ENCODE peak calls at places on chromosomes 3 and 15, in nine cellular contexts. D is GM12878, G is neural progenitor cell, O is brain microvascular endothelial cell, C is Panc1, F is mucosa of descending colon, E is ovary, W is heart right ventricle, M is heart left ventricle. K is an unnamed sample.

GRCh38 chr3:152302521-152303021 is 33.8 kb downstream of the MBNL1 start:
- DNase-seq in M (peak; percentile 84), W (peak; percentile 30), F (no peak), G (no peak), C (no peak), E (peak; percentile 81), O (peak; percentile 67), D (peak; percentile 68), K (peak; percentile 70)

GRCh38 chr3:31106204-31106603 is 211.7 kb upstream of the GADL1 start:
- DNase-seq in F (no peak), O (peak; percentile 64), G (no peak), D (no peak), E (no peak), W (no peak), C (no peak), M (no peak), K (no peak)

GRCh38 chr15:37765809-37766208 is 168.6 kb upstream of the TMCO5A start:
- DNase-seq in G (no peak), F (no peak), O (peak; percentile 1), E (no peak), W (no peak), M (no peak), C (no peak), D (no peak), K (no peak)

GRCh38 chr3:192957441-192957951 is 39.8 kb upstream of the MB21D2 start:
- DNase-seq in O (peak; percentile 86), E (no peak), F (no peak), M (peak; percentile 60), D (no peak), W (no peak), C (no peak), G (no peak), K (peak; percentile 60)

GRCh38 chr15:72961326-72961725 is 90.9 kb upstream of the NEO1 start:
- DNase-seq in G (no peak), W (no peak), D (no peak), F (peak; percentile 75), O (no peak), E (no peak), C (no peak), M (no peak), K (no peak)

GRCh38 chr15:32867313-32867626 is 149.5 kb downstream of the GREM1 start:
- DNase-seq in E (no peak), W (no peak), G (no peak), O (peak; percentile 84), M (no peak), C (no peak), F (no peak), D (no peak), K (no peak)

GRCh38 chr3:126022741-126023359 is 53.9 kb downstream of the ROPN1B start:
- DNase-seq in G (no peak), M (no peak), C (no peak), D (no peak), E (no peak), F (no peak), O (no peak), W (no peak), K (no peak)

GRCh38 chr15:100141304-100142080 is 200.3 kb downstream of the ADAMTS17 start:
- DNase-seq in F (no peak), C (no peak), O (no peak), W (no peak), M (no peak), G (no peak), E (no peak), D (no peak), K (no peak)

GRCh38 chr3:73143821-73144237 is 82.4 kb downstream of the EBLN2 start:
- DNase-seq in M (no peak), F (no peak), C (no peak), E (no peak), O (no peak), D (no peak), G (no peak), W (no peak), K (no peak)

GRCh38 chr3:55467099-55467498 is 20.0 kb downstream of the WNT5A start:
- DNase-seq in F (no peak), O (no peak), G (no peak), M (no peak), W (no peak), C (no peak), E (no peak), D (no peak), K (no peak)

GRCh38 chr3:187519428-187519890 is 150.7 kb downstream of the SST start:
- DNase-seq in W (no peak), E (no peak), G (peak; percentile 55), M (no peak), O (no peak), C (no peak), F (no peak), D (no peak), K (no peak)

GRCh38 chr15:84992157-84992940 is 10.7 kb downstream of the PDE8A start:
- DNase-seq in W (no peak), O (peak; percentile 65), F (no peak), C (peak; percentile 84), M (no peak), G (no peak), D (no peak), E (no peak), K (no peak)

GRCh38 chr3:131803113-131803512 is 231.7 kb downstream of the CPNE4 start:
- DNase-seq in G (no peak), E (no peak), O (no peak), W (no peak), F (no peak), M (no peak), C (no peak), D (no peak), K (no peak)

GRCh38 chr3:49028673-49029562 is at the start of gene IMPDH2:
- DNase-seq in W (peak; percentile 95), D (peak; percentile 79), C (peak; percentile 71), O (peak; percentile 79), E (peak; percentile 93), M (peak; percentile 94), G (peak; percentile 98), F (peak; percentile 96), K (peak; percentile 93)
- H3K36me3 ChIP-seq in W (peaks cover 80% of the 10 kb centered on the region), D (peaks cover 46% of the 10 kb centered on the region), C (peaks cover 12% of the 10 kb centered on the region), O (peaks cover 64% of the 10 kb centered on the region), E (no peaks in the 10 kb centered on the region), M (no peaks in the 10 kb centered on the region), G (no peaks in the 10 kb centered on the region), F (peaks cover 8% of the 10 kb centered on the region), K (peaks cover 83% of the 10 kb centered on the region)

GRCh38 chr3:15288331-15288726 is 44.1 kb downstream of the SH3BP5 start:
- DNase-seq in C (no peak), F (no peak), O (no peak), M (no peak), W (no peak), D (no peak), G (no peak), E (no peak), K (no peak)
- H3K36me3 ChIP-seq in C (no peaks in the 10 kb centered on the region), F (no peaks in the 10 kb centered on the region), O (no peaks in the 10 kb centered on the region), M (no peaks in the 10 kb centered on the region), W (peaks cover 25% of the 10 kb centered on the region), D (peaks cover 12% of the 10 kb centered on the region), G (no peaks in the 10 kb centered on the region), E (no peaks in the 10 kb centered on the region), K (no peaks in the 10 kb centered on the region)

DNA sequence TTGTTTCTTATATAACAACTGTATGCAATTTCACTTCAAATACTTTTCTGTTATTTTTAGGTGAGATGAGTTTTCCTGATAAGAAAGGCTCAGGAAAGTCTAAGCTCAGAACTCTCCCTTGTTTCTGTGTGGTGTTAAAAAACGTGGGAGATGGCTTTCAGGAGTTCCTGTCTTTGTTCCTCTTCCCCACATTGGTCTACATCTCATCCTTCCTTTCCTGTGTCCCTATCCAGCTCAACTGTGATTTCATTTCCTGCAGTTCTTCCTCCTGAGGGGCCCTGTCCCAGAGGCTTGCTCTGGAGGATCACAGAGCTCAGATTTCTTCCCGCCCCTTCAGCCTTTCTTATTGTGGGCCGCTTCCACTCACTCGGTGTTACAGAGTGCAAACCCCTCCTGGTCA is 11.2 kb downstream of the SEC13 start:
- DNase-seq in F (no peak), G (no peak), C (no peak), M (no peak), O (no peak), E (no peak), D (no peak), W (no peak), K (no peak)
- H3K36me3 ChIP-seq in F (peaks cover 19% of the 10 kb centered on the region), G (peaks cover 6% of the 10 kb centered on the region), C (no peaks in the 10 kb centered on the region), M (no peaks in the 10 kb centered on the region), O (peaks cover 86% of the 10 kb centered on the region), E (no peaks in the 10 kb centered on the region), D (peaks cover 40% of the 10 kb centered on the region), W (peaks cover 99% of the 10 kb centered on the region), K (peaks cover 96% of the 10 kb centered on the region)

GRCh38 chr3:101851833-101852232 is 2.5 kb downstream of the NFKBIZ start:
- DNase-seq in G (no peak), F (no peak), O (no peak), E (no peak), W (no peak), M (no peak), C (no peak), D (no peak), K (no peak)
- H3K36me3 ChIP-seq in G (peaks cover 21% of the 10 kb centered on the region), F (peaks cover 7% of the 10 kb centered on the region), O (peaks cover 60% of the 10 kb centered on the region), E (no peaks in the 10 kb centered on the region), W (peaks cover 53% of the 10 kb centered on the region), M (peaks cover 3% of the 10 kb centered on the region), C (peaks cover 43% of the 10 kb centered on the region), D (peaks cover 40% of the 10 kb centered on the region), K (peaks cover 52% of the 10 kb centered on the region)

DNA sequence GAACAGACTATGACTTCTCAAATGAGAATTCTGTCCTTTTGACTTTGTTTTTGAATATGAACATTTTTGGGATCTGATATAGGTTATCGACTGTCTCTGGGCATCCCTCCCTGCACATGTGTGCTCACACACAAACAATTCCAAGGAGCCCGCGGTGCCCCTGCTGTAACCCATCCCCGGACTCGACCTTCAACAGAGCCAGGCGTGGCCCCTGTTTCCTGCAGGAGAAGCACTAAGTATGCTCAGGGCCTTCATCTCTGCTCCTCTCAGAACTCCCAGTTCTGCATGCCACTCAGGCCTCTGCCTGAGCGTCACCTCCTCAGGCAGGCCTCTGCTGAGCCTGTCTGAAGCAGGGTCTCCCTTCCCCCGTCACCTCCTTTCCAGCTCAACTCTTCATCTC is 57.6 kb downstream of the NUP210 start:
- DNase-seq in M (no peak), G (no peak), D (no peak), W (no peak), C (no peak), O (no peak), F (no peak), E (no peak), K (no peak)
- H3K36me3 ChIP-seq in M (no peaks in the 10 kb centered on the region), G (no peaks in the 10 kb centered on the region), D (peaks cover 64% of the 10 kb centered on the region), W (peaks cover 66% of the 10 kb centered on the region), C (no peaks in the 10 kb centered on the region), O (no peaks in the 10 kb centered on the region), F (no peaks in the 10 kb centered on the region), E (no peaks in the 10 kb centered on the region), K (peaks cover 67% of the 10 kb centered on the region)

DNA sequence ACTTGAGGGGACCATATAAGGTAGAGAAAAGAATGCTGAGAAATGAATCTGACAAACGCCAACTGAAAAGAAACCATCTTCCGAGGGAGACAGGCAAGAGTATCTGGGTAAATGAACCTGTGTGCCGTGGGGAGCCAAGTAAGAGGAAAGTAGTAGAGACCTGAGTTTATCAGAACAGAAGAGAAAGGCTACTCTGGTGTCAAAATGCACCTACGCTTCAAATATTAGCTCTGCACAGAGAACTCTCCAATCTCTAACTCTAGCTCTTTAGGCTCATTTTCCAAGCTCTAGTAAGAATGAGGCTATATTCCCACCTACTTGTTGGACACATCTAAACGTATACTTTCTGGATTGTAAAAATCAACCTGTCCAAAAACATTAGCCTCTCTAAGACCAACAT is 53.5 kb downstream of the TOP2B start:
- DNase-seq in W (no peak), O (no peak), F (no peak), M (no peak), D (no peak), C (no peak), E (no peak), G (no peak), K (no peak)
- H3K36me3 ChIP-seq in W (peaks cover 100% of the 10 kb centered on the region), O (peaks cover 31% of the 10 kb centered on the region), F (peaks cover 6% of the 10 kb centered on the region), M (no peaks in the 10 kb centered on the region), D (peaks cover 21% of the 10 kb centered on the region), C (peaks cover 29% of the 10 kb centered on the region), E (no peaks in the 10 kb centered on the region), G (peaks cover 57% of the 10 kb centered on the region), K (peaks cover 2% of the 10 kb centered on the region)

K was measured in psoas muscle.